ENCODE peak calls at places on chromosomes 2 and 18, in four cellular contexts. Q, J, K and O are unnamed samples.

GRCh38 chr2:168697668-168698121 is 104.7 kb upstream of the NOSTRIN start:
- DNase-seq in Q (no peak), J (peak; percentile 57), K (no peak), O (no peak)

GRCh38 chr18:48328473-48329205 is 80.5 kb downstream of the ZBTB7C start:
- DNase-seq in Q (peak; percentile 27), J (peak; percentile 70), K (no peak), O (no peak)

GRCh38 chr2:190409616-190410015 is 1.5 kb downstream of the MFSD6 start:
- DNase-seq in Q (no peak), J (no peak), K (no peak), O (no peak)

GRCh38 chr2:134668821-134669220 is 50.0 kb downstream of the TMEM163 start:
- DNase-seq in Q (no peak), J (peak; percentile 48), K (no peak), O (no peak)

GRCh38 chr2:125172181-125172580 is 1147.1 kb downstream of the CNTNAP5 start:
- DNase-seq in Q (no peak), J (peak; percentile 42), K (no peak), O (no peak)

GRCh38 chr18:74128114-74128513 is 19.5 kb downstream of the FBXO15 start:
- DNase-seq in Q (no peak), J (no peak), K (peak; percentile 31), O (no peak)

GRCh38 chr2:177717831-177718618 is 325.5 kb downstream of the AGPS start:
- DNase-seq in Q (no peak), J (no peak), K (no peak), O (no peak)

GRCh38 chr2:128425216-128425615 is 106.5 kb upstream of the HS6ST1 start:
- DNase-seq in Q (no peak), J (no peak), K (no peak), O (no peak)

GRCh38 chr2:210546424-210547223 is 9.8 kb upstream of the CPS1 start:
- DNase-seq in Q (no peak), J (no peak), K (peak; percentile 2), O (no peak)

GRCh38 chr2:68901561-68901960 is 30.4 kb upstream of the BMP10 start:
- DNase-seq in Q (no peak), J (no peak), K (no peak), O (no peak)

GRCh38 chr2:139031722-139032121 is 251.5 kb upstream of the NXPH2 start:
- DNase-seq in Q (peak; percentile 4), J (peak; percentile 17), K (no peak), O (no peak)